ENCODE peak calls at places on chromosomes 6 and 20, in four cellular contexts. S, E, D and A are unnamed samples.

GRCh38 chr6:4059115-4059777 is 19.7 kb downstream of the FAM217A start:
- DNase-seq in S (no peak), E (no peak), D (no peak), A (no peak)

GRCh38 chr20:37273988-37274387 is 12.4 kb upstream of the GHRH start:
- DNase-seq in S (no peak), E (no peak), D (no peak), A (no peak)

GRCh38 chr6:167664678-167665445 is 161.8 kb upstream of the AFDN start:
- DNase-seq in S (no peak), E (no peak), D (no peak), A (no peak)

GRCh38 chr6:105855433-105855832 is 230.7 kb upstream of the PRDM1 start:
- DNase-seq in S (no peak), E (no peak), D (no peak), A (no peak)

GRCh38 chr20:25622450-25623224 is 1.2 kb downstream of the NANP start:
- DNase-seq in S (peak; percentile 24), E (no peak), D (no peak), A (no peak)

GRCh38 chr6:144544266-144544830 is 259.2 kb downstream of the UTRN start:
- DNase-seq in S (no peak), E (no peak), D (no peak), A (peak; percentile 28)

GRCh38 chr6:54992789-54993188 is 146.2 kb downstream of the FAM83B start:
- DNase-seq in S (no peak), E (no peak), D (no peak), A (no peak)

GRCh38 chr20:49868964-49869363 is 46.4 kb downstream of the SPATA2 start:
- DNase-seq in S (no peak), E (no peak), D (no peak), A (no peak)

GRCh38 chr20:23125159-23125558 is 39.0 kb upstream of the CD93 start:
- DNase-seq in S (no peak), E (no peak), D (no peak), A (no peak)

GRCh38 chr6:116168148-116168547 is 42.2 kb upstream of the COL10A1 start:
- DNase-seq in S (no peak), E (no peak), D (no peak), A (no peak)
- TF ChIP-seq CTCF in S (no peak), E (no peak), D (no peak), A (no peak)

DNA sequence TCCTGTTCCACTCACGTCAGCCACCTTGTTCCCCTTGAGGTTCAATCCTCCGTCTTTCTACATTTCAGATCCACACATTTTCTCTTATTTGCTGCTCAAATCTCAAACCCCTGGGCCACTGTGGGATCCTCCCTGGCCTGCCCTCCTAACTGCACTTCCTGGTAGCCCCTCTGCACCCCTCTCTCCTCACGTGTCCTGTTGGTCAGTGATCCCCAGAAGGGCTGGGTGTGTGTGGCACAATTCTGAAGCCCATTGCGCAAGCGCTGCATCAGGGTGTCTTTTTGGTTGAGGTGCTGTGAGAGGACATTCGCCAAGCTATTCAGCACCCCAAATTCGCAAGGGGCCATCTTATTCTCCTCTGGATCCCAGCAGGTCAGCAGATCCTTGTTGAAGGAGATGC is 2.3 kb downstream of the HLA-DMB start:
- DNase-seq in S (no peak), E (no peak), D (no peak), A (no peak)
- TF ChIP-seq CTCF in S (no peak), E (no peak), D (no peak), A (no peak)

GRCh38 chr6:96468281-96468680 is 53.3 kb upstream of the UFL1 start:
- DNase-seq in S (no peak), E (no peak), D (no peak), A (no peak)
- TF ChIP-seq CTCF in S (no peak), E (no peak), D (no peak), A (no peak)

GRCh38 chr6:135224037-135224647 is 43.0 kb downstream of the MYB start:
- DNase-seq in S (no peak), E (no peak), D (no peak), A (no peak)

GRCh38 chr6:135221042-135221441 is 39.9 kb downstream of the MYB start:
- DNase-seq in S (no peak), E (no peak), D (no peak), A (no peak)

GRCh38 chr6:135222623-135223022 is 41.5 kb downstream of the MYB start:
- DNase-seq in S (no peak), E (no peak), D (no peak), A (no peak)

GRCh38 chr6:135219346-135219745 is 38.2 kb downstream of the MYB start:
- DNase-seq in S (no peak), E (no peak), D (no peak), A (no peak)

DNA sequence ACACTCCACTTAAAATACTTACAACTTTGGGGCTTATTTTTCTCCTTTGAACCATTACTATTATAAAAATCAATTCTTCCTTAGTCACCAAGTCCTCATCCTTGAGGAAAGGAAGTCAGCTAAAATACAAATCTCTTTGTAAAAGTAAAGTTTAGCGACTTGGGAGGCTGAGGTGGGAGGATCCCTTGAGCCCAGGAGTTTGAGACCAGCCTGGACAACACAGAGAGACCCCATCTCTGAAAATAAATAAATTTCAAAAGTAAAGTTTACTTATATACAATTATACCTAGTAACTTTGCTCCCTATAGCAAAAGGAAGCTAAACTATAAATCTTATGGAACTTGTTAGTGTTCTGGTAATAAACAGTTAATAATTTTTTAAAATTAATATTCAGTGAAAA is 40.4 kb downstream of the MYB start:
- DNase-seq in S (no peak), E (no peak), D (no peak), A (no peak)
- TF ChIP-seq CTCF in S (no peak), E (no peak), D (no peak), A (no peak)

GRCh38 chr6:68572525-68572924 is 62.6 kb upstream of the ADGRB3 start:
- DNase-seq in S (no peak), E (peak; percentile 30), D (no peak), A (peak; percentile 40)
- TF ChIP-seq CTCF in S (peak; percentile 55), E (peak; percentile 50), D (no peak), A (peak; percentile 50)

GRCh38 chr20:57330998-57331397 is 1.4 kb downstream of the SPO11 start:
- DNase-seq in S (peak; percentile 62), E (no peak), D (no peak), A (no peak)

GRCh38 chr20:57329608-57330221 is at the start of gene SPO11:
- DNase-seq in S (no peak), E (peak; percentile 22), D (no peak), A (no peak)

GRCh38 chr20:57335392-57335791 is 5.8 kb downstream of the SPO11 start:
- DNase-seq in S (no peak), E (no peak), D (no peak), A (no peak)

GRCh38 chr20:57327820-57328219 is 1.8 kb upstream of the SPO11 start:
- DNase-seq in S (no peak), E (no peak), D (no peak), A (no peak)

GRCh38 chr20:57332105-57333089 is 2.8 kb downstream of the SPO11 start:
- DNase-seq in S (no peak), E (no peak), D (no peak), A (no peak)
- TF ChIP-seq CTCF in S (no peak), E (peak; percentile 23), D (no peak), A (no peak)

DNA sequence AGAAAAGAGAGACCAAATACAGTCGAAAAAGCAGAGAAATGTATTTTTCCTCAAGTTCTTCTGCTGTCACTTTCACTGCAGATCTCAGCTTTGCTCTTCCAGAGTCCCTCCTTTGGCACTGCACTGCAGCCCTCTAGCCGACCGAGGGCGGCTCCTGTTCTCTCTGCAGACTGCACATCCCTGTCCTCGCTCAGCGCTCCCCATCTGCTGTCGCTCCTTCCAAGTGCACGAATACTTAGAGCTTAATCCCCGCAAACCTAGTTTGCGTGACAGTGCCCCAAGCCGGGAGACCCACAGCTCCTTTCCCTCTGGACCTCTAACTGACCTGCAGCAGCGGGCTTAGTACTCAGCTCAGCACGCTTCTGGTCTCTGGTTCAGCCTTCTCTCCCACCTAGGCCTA is 15.2 kb downstream of the RPP21 start:
- DNase-seq in S (no peak), E (no peak), D (no peak), A (no peak)
- TF ChIP-seq CTCF in S (no peak), E (no peak), D (no peak), A (no peak)

GRCh38 chr6:109002882-109003281 is 91.8 kb downstream of the SESN1 start:
- DNase-seq in S (no peak), E (no peak), D (no peak), A (no peak)
- TF ChIP-seq CTCF in S (no peak), E (no peak), D (no peak), A (no peak)

DNA sequence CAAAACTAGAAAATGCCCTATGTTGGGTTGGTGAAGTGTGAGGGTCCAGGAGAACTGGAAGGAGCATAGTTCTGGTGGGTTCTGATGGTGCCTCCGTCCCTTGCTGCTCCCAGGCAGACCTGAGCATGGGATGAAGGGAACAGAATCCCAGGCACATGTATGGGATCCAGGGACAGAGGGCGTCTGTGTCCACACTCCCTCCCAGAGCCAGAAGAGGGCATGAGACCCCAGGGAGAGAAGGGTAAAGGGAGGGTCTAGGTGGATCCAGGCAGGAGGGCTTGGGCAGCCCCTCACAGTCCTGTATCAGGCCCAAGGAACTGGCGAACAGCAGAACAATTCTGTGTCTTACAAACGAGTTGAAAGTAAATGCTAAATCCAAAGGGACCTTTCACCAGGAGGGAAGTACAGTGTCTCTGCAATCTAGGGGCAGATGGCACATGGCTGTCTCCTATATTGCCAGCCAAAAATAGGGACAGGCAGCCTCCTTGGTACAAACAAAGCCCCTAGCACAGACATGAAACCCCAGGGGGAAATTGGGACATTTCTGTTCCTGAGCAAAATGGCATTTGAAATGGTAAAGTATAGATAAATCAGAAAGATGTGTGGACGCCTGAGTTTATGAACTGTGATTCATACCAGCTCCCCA is 2.5 kb upstream of the BPIFA1 start:
- DNase-seq in S (no peak), E (peak; percentile 14), D (no peak), A (no peak)
- TF ChIP-seq CTCF in S (no peak), E (peak; percentile 7), D (no peak), A (no peak)